ENCODE peak calls at places on chromosomes 12 and 14, in eight cellular contexts. One of them, this sample, is unnamed.
A peak's percentile ranks its signal among the peaks of the same experiment; 100 is the strongest.

GRCh38 chr14:98819132-98819866 is 452.7 kb downstream of the BCL11B start:
- DNase-seq in mammary epithelial cell: no peak
- DNase-seq in stomach: no peak
- DNase-seq in body of pancreas: peak; percentile 66
- DNase-seq in activated CD8-positive, alpha-beta memory T cell treated with anti-CD3 and anti-CD28 coated beads, Interleukin-2, amount 50 U/mL, for 4 hours: no peak
- DNase-seq in sigmoid colon: no peak
- DNase-seq in activated naive CD4-positive, alpha-beta T cell: no peak
- DNase-seq in NCI-H2107: no peak
- DNase-seq in this sample: no peak

GRCh38 chr12:103379670-103380069 is 116.1 kb downstream of the C12orf42 start:
- DNase-seq in mammary epithelial cell: no peak
- DNase-seq in stomach: no peak
- DNase-seq in body of pancreas: no peak
- DNase-seq in activated CD8-positive, alpha-beta memory T cell treated with anti-CD3 and anti-CD28 coated beads, Interleukin-2, amount 50 U/mL, for 4 hours: no peak
- DNase-seq in sigmoid colon: no peak
- DNase-seq in activated naive CD4-positive, alpha-beta T cell: no peak
- DNase-seq in NCI-H2107: no peak
- DNase-seq in this sample: no peak

GRCh38 chr14:91067186-91067585 is 6.7 kb upstream of the RPS6KA5 start:
- DNase-seq in mammary epithelial cell: no peak
- DNase-seq in stomach: no peak
- DNase-seq in body of pancreas: no peak
- DNase-seq in activated CD8-positive, alpha-beta memory T cell treated with anti-CD3 and anti-CD28 coated beads, Interleukin-2, amount 50 U/mL, for 4 hours: peak; percentile 29
- DNase-seq in sigmoid colon: no peak
- DNase-seq in activated naive CD4-positive, alpha-beta T cell: no peak
- DNase-seq in NCI-H2107: no peak
- DNase-seq in this sample: no peak

GRCh38 chr14:92885279-92886061 is 37.5 kb upstream of the CHGA start:
- DNase-seq in mammary epithelial cell: no peak
- DNase-seq in stomach: no peak
- DNase-seq in body of pancreas: no peak
- DNase-seq in activated CD8-positive, alpha-beta memory T cell treated with anti-CD3 and anti-CD28 coated beads, Interleukin-2, amount 50 U/mL, for 4 hours: no peak
- DNase-seq in sigmoid colon: no peak
- DNase-seq in activated naive CD4-positive, alpha-beta T cell: no peak
- DNase-seq in NCI-H2107: no peak
- DNase-seq in this sample: no peak

GRCh38 chr12:12612403-12612802 is 727 bp downstream of the CREBL2 start:
- DNase-seq in mammary epithelial cell: peak; percentile 71
- DNase-seq in stomach: no peak
- DNase-seq in body of pancreas: peak; percentile 12
- DNase-seq in activated CD8-positive, alpha-beta memory T cell treated with anti-CD3 and anti-CD28 coated beads, Interleukin-2, amount 50 U/mL, for 4 hours: no peak
- DNase-seq in sigmoid colon: no peak
- DNase-seq in activated naive CD4-positive, alpha-beta T cell: no peak
- DNase-seq in NCI-H2107: no peak
- DNase-seq in this sample: peak; percentile 42

GRCh38 chr14:32826404-32827082 is 112.1 kb upstream of the NPAS3 start:
- DNase-seq in mammary epithelial cell: no peak
- DNase-seq in stomach: no peak
- DNase-seq in body of pancreas: no peak
- DNase-seq in activated CD8-positive, alpha-beta memory T cell treated with anti-CD3 and anti-CD28 coated beads, Interleukin-2, amount 50 U/mL, for 4 hours: no peak
- DNase-seq in sigmoid colon: no peak
- DNase-seq in activated naive CD4-positive, alpha-beta T cell: no peak
- DNase-seq in NCI-H2107: no peak
- DNase-seq in this sample: no peak

GRCh38 chr12:82910246-82910893 is 223.7 kb downstream of the TMTC2 start:
- DNase-seq in mammary epithelial cell: no peak
- DNase-seq in stomach: no peak
- DNase-seq in body of pancreas: no peak
- DNase-seq in activated CD8-positive, alpha-beta memory T cell treated with anti-CD3 and anti-CD28 coated beads, Interleukin-2, amount 50 U/mL, for 4 hours: no peak
- DNase-seq in sigmoid colon: no peak
- DNase-seq in activated naive CD4-positive, alpha-beta T cell: no peak
- DNase-seq in NCI-H2107: no peak
- DNase-seq in this sample: no peak

GRCh38 chr14:68616255-68616902 is 176.5 kb downstream of the ZFP36L1 start:
- DNase-seq in mammary epithelial cell: no peak
- DNase-seq in stomach: no peak
- DNase-seq in body of pancreas: no peak
- DNase-seq in activated CD8-positive, alpha-beta memory T cell treated with anti-CD3 and anti-CD28 coated beads, Interleukin-2, amount 50 U/mL, for 4 hours: no peak
- DNase-seq in sigmoid colon: no peak
- DNase-seq in activated naive CD4-positive, alpha-beta T cell: no peak
- DNase-seq in NCI-H2107: no peak
- DNase-seq in this sample: no peak

GRCh38 chr12:78096909-78097597 is 266.4 kb downstream of the NAV3 start:
- DNase-seq in mammary epithelial cell: no peak
- DNase-seq in stomach: no peak
- DNase-seq in body of pancreas: no peak
- DNase-seq in activated CD8-positive, alpha-beta memory T cell treated with anti-CD3 and anti-CD28 coated beads, Interleukin-2, amount 50 U/mL, for 4 hours: no peak
- DNase-seq in sigmoid colon: no peak
- DNase-seq in activated naive CD4-positive, alpha-beta T cell: no peak
- DNase-seq in NCI-H2107: no peak
- DNase-seq in this sample: no peak

GRCh38 chr14:39988939-39989338 is 556.7 kb upstream of the FBXO33 start:
- DNase-seq in mammary epithelial cell: no peak
- DNase-seq in stomach: no peak
- DNase-seq in body of pancreas: no peak
- DNase-seq in activated CD8-positive, alpha-beta memory T cell treated with anti-CD3 and anti-CD28 coated beads, Interleukin-2, amount 50 U/mL, for 4 hours: no peak
- DNase-seq in sigmoid colon: no peak
- DNase-seq in activated naive CD4-positive, alpha-beta T cell: no peak
- DNase-seq in NCI-H2107: peak; percentile 60
- DNase-seq in this sample: no peak

GRCh38 chr14:59829469-59829868 is 41.1 kb downstream of the RTN1 start:
- DNase-seq in mammary epithelial cell: no peak
- DNase-seq in stomach: no peak
- DNase-seq in body of pancreas: no peak
- DNase-seq in activated CD8-positive, alpha-beta memory T cell treated with anti-CD3 and anti-CD28 coated beads, Interleukin-2, amount 50 U/mL, for 4 hours: no peak
- DNase-seq in sigmoid colon: no peak
- DNase-seq in activated naive CD4-positive, alpha-beta T cell: no peak
- DNase-seq in NCI-H2107: no peak
- DNase-seq in this sample: peak; percentile 20

GRCh38 chr14:91119556-91120311 is 5.9 kb downstream of the DGLUCY start:
- DNase-seq in mammary epithelial cell: peak; percentile 95
- DNase-seq in stomach: peak; percentile 33
- DNase-seq in body of pancreas: no peak
- DNase-seq in activated CD8-positive, alpha-beta memory T cell treated with anti-CD3 and anti-CD28 coated beads, Interleukin-2, amount 50 U/mL, for 4 hours: no peak
- DNase-seq in sigmoid colon: no peak
- DNase-seq in activated naive CD4-positive, alpha-beta T cell: no peak
- DNase-seq in NCI-H2107: no peak
- DNase-seq in this sample: peak; percentile 55

GRCh38 chr14:87233266-87233665 is 759.7 kb downstream of the GALC start:
- DNase-seq in mammary epithelial cell: peak; percentile 46
- DNase-seq in stomach: no peak
- DNase-seq in body of pancreas: no peak
- DNase-seq in activated CD8-positive, alpha-beta memory T cell treated with anti-CD3 and anti-CD28 coated beads, Interleukin-2, amount 50 U/mL, for 4 hours: no peak
- DNase-seq in sigmoid colon: no peak
- DNase-seq in activated naive CD4-positive, alpha-beta T cell: no peak
- DNase-seq in NCI-H2107: no peak
- DNase-seq in this sample: no peak

GRCh38 chr12:26271889-26272492 is 76.6 kb downstream of the SSPN start:
- DNase-seq in mammary epithelial cell: peak; percentile 99
- DNase-seq in stomach: peak; percentile 81
- DNase-seq in body of pancreas: peak; percentile 80
- DNase-seq in activated CD8-positive, alpha-beta memory T cell treated with anti-CD3 and anti-CD28 coated beads, Interleukin-2, amount 50 U/mL, for 4 hours: no peak
- DNase-seq in sigmoid colon: peak; percentile 89
- DNase-seq in activated naive CD4-positive, alpha-beta T cell: no peak
- DNase-seq in NCI-H2107: no peak
- DNase-seq in this sample: peak; percentile 97

GRCh38 chr12:91918431-91918830 is 227.2 kb downstream of the BTG1 start:
- DNase-seq in mammary epithelial cell: no peak
- DNase-seq in stomach: no peak
- DNase-seq in body of pancreas: no peak
- DNase-seq in activated CD8-positive, alpha-beta memory T cell treated with anti-CD3 and anti-CD28 coated beads, Interleukin-2, amount 50 U/mL, for 4 hours: no peak
- DNase-seq in sigmoid colon: no peak
- DNase-seq in activated naive CD4-positive, alpha-beta T cell: no peak
- DNase-seq in NCI-H2107: no peak
- DNase-seq in this sample: no peak

GRCh38 chr12:4107436-4107878 is 166.1 kb upstream of the CCND2 start:
- DNase-seq in mammary epithelial cell: peak; percentile 79
- DNase-seq in stomach: no peak
- DNase-seq in body of pancreas: peak; percentile 59
- DNase-seq in activated CD8-positive, alpha-beta memory T cell treated with anti-CD3 and anti-CD28 coated beads, Interleukin-2, amount 50 U/mL, for 4 hours: peak; percentile 62
- DNase-seq in sigmoid colon: no peak
- DNase-seq in activated naive CD4-positive, alpha-beta T cell: no peak
- DNase-seq in NCI-H2107: no peak
- DNase-seq in this sample: peak; percentile 66

GRCh38 chr12:40903040-40903439 is 210.8 kb downstream of the CNTN1 start:
- DNase-seq in mammary epithelial cell: no peak
- DNase-seq in stomach: no peak
- DNase-seq in body of pancreas: no peak
- DNase-seq in activated CD8-positive, alpha-beta memory T cell treated with anti-CD3 and anti-CD28 coated beads, Interleukin-2, amount 50 U/mL, for 4 hours: no peak
- DNase-seq in sigmoid colon: no peak
- DNase-seq in activated naive CD4-positive, alpha-beta T cell: no peak
- DNase-seq in NCI-H2107: no peak
- DNase-seq in this sample: no peak

GRCh38 chr12:98253207-98253606 is 262.2 kb upstream of the TMPO start:
- DNase-seq in mammary epithelial cell: no peak
- DNase-seq in stomach: no peak
- DNase-seq in body of pancreas: no peak
- DNase-seq in activated CD8-positive, alpha-beta memory T cell treated with anti-CD3 and anti-CD28 coated beads, Interleukin-2, amount 50 U/mL, for 4 hours: no peak
- DNase-seq in sigmoid colon: no peak
- DNase-seq in activated naive CD4-positive, alpha-beta T cell: no peak
- DNase-seq in NCI-H2107: peak; percentile 38
- DNase-seq in this sample: no peak

GRCh38 chr12:51972849-51973273 is 21.4 kb downstream of the ACVR1B start:
- DNase-seq in mammary epithelial cell: peak; percentile 68
- DNase-seq in stomach: peak; percentile 44
- DNase-seq in body of pancreas: peak; percentile 62
- DNase-seq in activated CD8-positive, alpha-beta memory T cell treated with anti-CD3 and anti-CD28 coated beads, Interleukin-2, amount 50 U/mL, for 4 hours: peak; percentile 47
- DNase-seq in sigmoid colon: peak; percentile 75
- DNase-seq in activated naive CD4-positive, alpha-beta T cell: no peak
- DNase-seq in NCI-H2107: no peak
- DNase-seq in this sample: peak; percentile 67

GRCh38 chr14:91351508-91351853 is 66.1 kb downstream of the CCDC88C start:
- DNase-seq in mammary epithelial cell: no peak
- DNase-seq in stomach: no peak
- DNase-seq in body of pancreas: no peak
- DNase-seq in activated CD8-positive, alpha-beta memory T cell treated with anti-CD3 and anti-CD28 coated beads, Interleukin-2, amount 50 U/mL, for 4 hours: no peak
- DNase-seq in sigmoid colon: no peak
- DNase-seq in activated naive CD4-positive, alpha-beta T cell: no peak
- DNase-seq in NCI-H2107: no peak
- DNase-seq in this sample: no peak

GRCh38 chr12:80230068-80230467 is 130.7 kb downstream of the OTOGL start:
- DNase-seq in mammary epithelial cell: no peak
- DNase-seq in stomach: no peak
- DNase-seq in body of pancreas: no peak
- DNase-seq in activated CD8-positive, alpha-beta memory T cell treated with anti-CD3 and anti-CD28 coated beads, Interleukin-2, amount 50 U/mL, for 4 hours: no peak
- DNase-seq in sigmoid colon: no peak
- DNase-seq in activated naive CD4-positive, alpha-beta T cell: no peak
- DNase-seq in NCI-H2107: no peak
- DNase-seq in this sample: peak; percentile 19

GRCh38 chr14:105162374-105162979 is 6.1 kb downstream of the JAG2 start:
- DNase-seq in mammary epithelial cell: no peak
- DNase-seq in stomach: no peak
- DNase-seq in body of pancreas: no peak
- DNase-seq in activated CD8-positive, alpha-beta memory T cell treated with anti-CD3 and anti-CD28 coated beads, Interleukin-2, amount 50 U/mL, for 4 hours: no peak
- DNase-seq in sigmoid colon: no peak
- DNase-seq in activated naive CD4-positive, alpha-beta T cell: no peak
- DNase-seq in NCI-H2107: no peak
- DNase-seq in this sample: no peak

GRCh38 chr12:20946732-20947131 is 136.2 kb downstream of the SLCO1B3 start:
- DNase-seq in mammary epithelial cell: no peak
- DNase-seq in stomach: no peak
- DNase-seq in body of pancreas: peak; percentile 47
- DNase-seq in activated CD8-positive, alpha-beta memory T cell treated with anti-CD3 and anti-CD28 coated beads, Interleukin-2, amount 50 U/mL, for 4 hours: no peak
- DNase-seq in sigmoid colon: no peak
- DNase-seq in activated naive CD4-positive, alpha-beta T cell: no peak
- DNase-seq in NCI-H2107: peak; percentile 8
- DNase-seq in this sample: peak; percentile 8

GRCh38 chr14:68412505-68413496 is 380.1 kb downstream of the ZFP36L1 start:
- DNase-seq in mammary epithelial cell: no peak
- DNase-seq in stomach: no peak
- DNase-seq in body of pancreas: no peak
- DNase-seq in activated CD8-positive, alpha-beta memory T cell treated with anti-CD3 and anti-CD28 coated beads, Interleukin-2, amount 50 U/mL, for 4 hours: no peak
- DNase-seq in sigmoid colon: no peak
- DNase-seq in activated naive CD4-positive, alpha-beta T cell: no peak
- DNase-seq in NCI-H2107: no peak
- DNase-seq in this sample: no peak

GRCh38 chr12:48969847-48970701 is 1.5 kb downstream of the WNT10B start:
- DNase-seq in mammary epithelial cell: no peak
- DNase-seq in stomach: no peak
- DNase-seq in body of pancreas: no peak
- DNase-seq in activated CD8-positive, alpha-beta memory T cell treated with anti-CD3 and anti-CD28 coated beads, Interleukin-2, amount 50 U/mL, for 4 hours: peak; percentile 60
- DNase-seq in sigmoid colon: no peak
- DNase-seq in activated naive CD4-positive, alpha-beta T cell: no peak
- DNase-seq in NCI-H2107: no peak
- DNase-seq in this sample: no peak

GRCh38 chr12:1606021-1606622 is 11.7 kb upstream of the FBXL14 start:
- DNase-seq in mammary epithelial cell: peak; percentile 92
- DNase-seq in stomach: peak; percentile 96
- DNase-seq in body of pancreas: peak; percentile 91
- DNase-seq in activated CD8-positive, alpha-beta memory T cell treated with anti-CD3 and anti-CD28 coated beads, Interleukin-2, amount 50 U/mL, for 4 hours: peak; percentile 68
- DNase-seq in sigmoid colon: peak; percentile 97
- DNase-seq in activated naive CD4-positive, alpha-beta T cell: peak; percentile 47
- DNase-seq in NCI-H2107: peak; percentile 63
- DNase-seq in this sample: peak; percentile 95

GRCh38 chr12:22986997-22987396 is 362.0 kb downstream of the ETNK1 start:
- DNase-seq in mammary epithelial cell: peak; percentile 18
- DNase-seq in stomach: no peak
- DNase-seq in body of pancreas: no peak
- DNase-seq in activated CD8-positive, alpha-beta memory T cell treated with anti-CD3 and anti-CD28 coated beads, Interleukin-2, amount 50 U/mL, for 4 hours: no peak
- DNase-seq in sigmoid colon: no peak
- DNase-seq in activated naive CD4-positive, alpha-beta T cell: no peak
- DNase-seq in NCI-H2107: no peak
- DNase-seq in this sample: no peak

GRCh38 chr12:81835783-81836182 is 76.6 kb upstream of the PPFIA2 start:
- DNase-seq in mammary epithelial cell: no peak
- DNase-seq in stomach: no peak
- DNase-seq in body of pancreas: no peak
- DNase-seq in activated CD8-positive, alpha-beta memory T cell treated with anti-CD3 and anti-CD28 coated beads, Interleukin-2, amount 50 U/mL, for 4 hours: no peak
- DNase-seq in sigmoid colon: peak; percentile 47
- DNase-seq in activated naive CD4-positive, alpha-beta T cell: no peak
- DNase-seq in NCI-H2107: no peak
- DNase-seq in this sample: no peak

GRCh38 chr12:108530141-108530540 is 15.1 kb downstream of the FICD start:
- DNase-seq in mammary epithelial cell: no peak
- DNase-seq in stomach: no peak
- DNase-seq in body of pancreas: no peak
- DNase-seq in activated CD8-positive, alpha-beta memory T cell treated with anti-CD3 and anti-CD28 coated beads, Interleukin-2, amount 50 U/mL, for 4 hours: no peak
- DNase-seq in sigmoid colon: no peak
- DNase-seq in activated naive CD4-positive, alpha-beta T cell: no peak
- DNase-seq in NCI-H2107: no peak
- DNase-seq in this sample: no peak

GRCh38 chr12:27984275-27984674 is 11.7 kb upstream of the PTHLH start:
- DNase-seq in mammary epithelial cell: peak; percentile 96
- DNase-seq in stomach: no peak
- DNase-seq in body of pancreas: no peak
- DNase-seq in activated CD8-positive, alpha-beta memory T cell treated with anti-CD3 and anti-CD28 coated beads, Interleukin-2, amount 50 U/mL, for 4 hours: no peak
- DNase-seq in sigmoid colon: no peak
- DNase-seq in activated naive CD4-positive, alpha-beta T cell: no peak
- DNase-seq in NCI-H2107: no peak
- DNase-seq in this sample: peak; percentile 94

GRCh38 chr14:36442824-36443241 is 77.2 kb downstream of the NKX2-1 start:
- DNase-seq in mammary epithelial cell: no peak
- DNase-seq in stomach: no peak
- DNase-seq in body of pancreas: no peak
- DNase-seq in activated CD8-positive, alpha-beta memory T cell treated with anti-CD3 and anti-CD28 coated beads, Interleukin-2, amount 50 U/mL, for 4 hours: no peak
- DNase-seq in sigmoid colon: no peak
- DNase-seq in activated naive CD4-positive, alpha-beta T cell: no peak
- DNase-seq in NCI-H2107: no peak
- DNase-seq in this sample: no peak

GRCh38 chr14:54597795-54598443 is 31.0 kb downstream of the SAMD4A start:
- DNase-seq in mammary epithelial cell: peak; percentile 28
- DNase-seq in stomach: no peak
- DNase-seq in body of pancreas: no peak
- DNase-seq in activated CD8-positive, alpha-beta memory T cell treated with anti-CD3 and anti-CD28 coated beads, Interleukin-2, amount 50 U/mL, for 4 hours: no peak
- DNase-seq in sigmoid colon: no peak
- DNase-seq in activated naive CD4-positive, alpha-beta T cell: no peak
- DNase-seq in NCI-H2107: no peak
- DNase-seq in this sample: peak; percentile 53

GRCh38 chr12:11861864-11862600 is 208.7 kb upstream of the BCL2L14 start:
- DNase-seq in mammary epithelial cell: no peak
- DNase-seq in stomach: no peak
- DNase-seq in body of pancreas: no peak
- DNase-seq in activated CD8-positive, alpha-beta memory T cell treated with anti-CD3 and anti-CD28 coated beads, Interleukin-2, amount 50 U/mL, for 4 hours: no peak
- DNase-seq in sigmoid colon: no peak
- DNase-seq in activated naive CD4-positive, alpha-beta T cell: no peak
- DNase-seq in NCI-H2107: no peak
- DNase-seq in this sample: no peak

GRCh38 chr14:77574446-77575125 is 41.9 kb downstream of the SPTLC2 start:
- DNase-seq in mammary epithelial cell: no peak
- DNase-seq in stomach: no peak
- DNase-seq in body of pancreas: no peak
- DNase-seq in activated CD8-positive, alpha-beta memory T cell treated with anti-CD3 and anti-CD28 coated beads, Interleukin-2, amount 50 U/mL, for 4 hours: no peak
- DNase-seq in sigmoid colon: no peak
- DNase-seq in activated naive CD4-positive, alpha-beta T cell: no peak
- DNase-seq in NCI-H2107: no peak
- DNase-seq in this sample: no peak

This sample was measured in Daoy.